ENCODE peak calls at places on chromosome 6, in seven cellular contexts. F is stimulated activated CD4-positive, alpha-beta T cell treated with anti-CD3 and anti-CD28 coated beads, Interleukin-2, amount 100 ng/mL, for 24 hours; J is AG08395; D is COLO829; E is MV-4-11; O is HT1080; C is SW480. I is an unnamed sample.

GRCh38 chr6:35473075-35473848 is 5.1 kb downstream of the RPL10A start:
- DNase-seq in C (no peak), F (peak), J (no peak), D (no peak), O (no peak), E (peak), I (no peak)

GRCh38 chr6:13303668-13304017 is 24.7 kb downstream of the TBC1D7 start:
- DNase-seq in O (peak), C (no peak), D (peak), F (peak), E (peak), J (no peak), I (no peak)

GRCh38 chr6:168837231-168837903 is 396.4 kb downstream of the SMOC2 start:
- DNase-seq in F (no peak), O (no peak), J (no peak), C (no peak), E (no peak), D (no peak), I (no peak)

GRCh38 chr6:10518461-10519216 is 2.5 kb upstream of the GCNT2 start:
- DNase-seq in C (no peak), O (peak), E (peak), F (no peak), D (no peak), J (no peak), I (no peak)

GRCh38 chr6:30481213-30481964 is 7.9 kb upstream of the HLA-E start:
- DNase-seq in C (no peak), J (no peak), O (no peak), D (no peak), F (no peak), E (no peak), I (no peak)

GRCh38 chr6:154370545-154370944 is 13.9 kb upstream of the IPCEF1 start:
- DNase-seq in C (peak), E (peak), D (no peak), O (peak), F (peak), J (peak), I (no peak)

GRCh38 chr6:43120938-43121913 is 45.1 kb downstream of the PTK7 start:
- DNase-seq in O (peak), E (no peak), D (no peak), C (no peak), J (peak), F (no peak), I (no peak)

GRCh38 chr6:65259080-65259479 is 447.9 kb downstream of the EYS start:
- DNase-seq in C (peak), E (peak), O (peak), D (peak), J (no peak), F (no peak), I (no peak)

GRCh38 chr6:136550330-136551071 is at the start of gene MAP7:
- DNase-seq in J (peak), F (peak), D (no peak), C (peak), E (no peak), O (peak), I (peak)

GRCh38 chr6:32885698-32886286 is 31.8 kb downstream of the PSMB9 start:
- DNase-seq in J (peak), D (peak), F (no peak), O (peak), C (peak), E (peak), I (no peak)

I was measured in T-helper 2 cell treated with Interferon-gamma antibody and Interleukin-4, amounts not matched to agents 5 μg/mL and 100 μg/mL, for 36 hours.